ENCODE peak calls at places on chromosomes 3 and 15, in five cellular contexts. E, G, D, W and B are unnamed samples.

GRCh38 chr3:141335531-141336042 is 32.7 kb upstream of the ZBTB38 start:
- DNase-seq in E (no peak), D (no peak), W (no peak), G (no peak), B (no peak)

GRCh38 chr3:178479446-178479845 is 56.8 kb upstream of the KCNMB2 start:
- DNase-seq in D (no peak), E (no peak), G (no peak), W (no peak), B (no peak)

GRCh38 chr15:92205255-92205739 is 188.4 kb upstream of the ST8SIA2 start:
- DNase-seq in G (no peak), W (no peak), E (no peak), D (no peak), B (no peak)

GRCh38 chr15:39273805-39274411 is 307.0 kb upstream of the THBS1 start:
- DNase-seq in D (no peak), W (peak; percentile 46), G (no peak), E (no peak), B (no peak)

GRCh38 chr15:99744142-99744541 is 10.9 kb upstream of the LYSMD4 start:
- DNase-seq in E (no peak), G (no peak), W (no peak), D (no peak), B (no peak)

GRCh38 chr15:33402640-33403039 is 91.9 kb downstream of the RYR3 start:
- DNase-seq in D (no peak), W (no peak), E (no peak), G (no peak), B (no peak)

GRCh38 chr3:52291508-52292181 is 4.0 kb downstream of the GLYCTK start:
- DNase-seq in W (no peak), G (no peak), D (no peak), E (peak; percentile 55), B (peak; percentile 53)

GRCh38 chr3:141846050-141846433 is 30.4 kb upstream of the ATP1B3 start:
- DNase-seq in G (no peak), E (no peak), W (no peak), D (no peak), B (no peak)

GRCh38 chr15:67083135-67083766 is 17.8 kb downstream of the SMAD3 start:
- DNase-seq in G (no peak), E (no peak), W (no peak), D (no peak), B (no peak)

GRCh38 chr3:183265157-183265642 is 12.1 kb downstream of the B3GNT5 start:
- DNase-seq in G (no peak), W (peak; percentile 77), E (no peak), D (no peak), B (peak; percentile 63)

GRCh38 chr3:53680026-53680425 is 166.2 kb downstream of the CHDH start:
- DNase-seq in G (peak; percentile 33), W (peak; percentile 48), D (peak; percentile 58), E (no peak), B (no peak)

GRCh38 chr3:196947136-196947859 is 5.0 kb upstream of the NCBP2 start:
- DNase-seq in E (no peak), G (no peak), D (no peak), W (no peak), B (no peak)

GRCh38 chr15:63089260-63090043 is 32.2 kb upstream of the LACTB start:
- DNase-seq in D (peak; percentile 77), E (no peak), G (peak; percentile 20), W (peak; percentile 92), B (no peak)

GRCh38 chr15:77826006-77826695 is 193.4 kb upstream of the LINGO1 start:
- DNase-seq in D (peak; percentile 44), W (no peak), E (peak; percentile 51), G (no peak), B (no peak)

GRCh38 chr3:189108032-189108431 is 63.7 kb upstream of the TPRG1 start:
- DNase-seq in G (no peak), E (no peak), D (no peak), W (peak; percentile 18), B (no peak)

GRCh38 chr3:36868614-36869436 is 76.0 kb downstream of the TRANK1 start:
- DNase-seq in G (peak; percentile 69), E (no peak), W (peak; percentile 75), D (no peak), B (peak; percentile 57)

GRCh38 chr3:128996741-128997140 is 2.9 kb upstream of the CFAP92 start:
- DNase-seq in G (no peak), E (no peak), D (no peak), W (no peak), B (no peak)
- H3K27me3 ChIP-seq in G (peaks cover 55% of the 10 kb centered on the region), E (peaks cover 7% of the 10 kb centered on the region), D (peaks cover 20% of the 10 kb centered on the region), W (peaks cover 80% of the 10 kb centered on the region), B (peaks cover 22% of the 10 kb centered on the region)

GRCh38 chr3:40096561-40097506 is 212.7 kb upstream of the EIF1B start:
- DNase-seq in G (no peak), E (no peak), D (no peak), W (no peak), B (no peak)

GRCh38 chr3:40102182-40102581 is 207.3 kb upstream of the EIF1B start:
- DNase-seq in D (no peak), G (no peak), E (no peak), W (no peak), B (no peak)

GRCh38 chr3:40099875-40100274 is 209.6 kb upstream of the EIF1B start:
- DNase-seq in W (no peak), D (no peak), G (no peak), E (no peak), B (no peak)

DNA sequence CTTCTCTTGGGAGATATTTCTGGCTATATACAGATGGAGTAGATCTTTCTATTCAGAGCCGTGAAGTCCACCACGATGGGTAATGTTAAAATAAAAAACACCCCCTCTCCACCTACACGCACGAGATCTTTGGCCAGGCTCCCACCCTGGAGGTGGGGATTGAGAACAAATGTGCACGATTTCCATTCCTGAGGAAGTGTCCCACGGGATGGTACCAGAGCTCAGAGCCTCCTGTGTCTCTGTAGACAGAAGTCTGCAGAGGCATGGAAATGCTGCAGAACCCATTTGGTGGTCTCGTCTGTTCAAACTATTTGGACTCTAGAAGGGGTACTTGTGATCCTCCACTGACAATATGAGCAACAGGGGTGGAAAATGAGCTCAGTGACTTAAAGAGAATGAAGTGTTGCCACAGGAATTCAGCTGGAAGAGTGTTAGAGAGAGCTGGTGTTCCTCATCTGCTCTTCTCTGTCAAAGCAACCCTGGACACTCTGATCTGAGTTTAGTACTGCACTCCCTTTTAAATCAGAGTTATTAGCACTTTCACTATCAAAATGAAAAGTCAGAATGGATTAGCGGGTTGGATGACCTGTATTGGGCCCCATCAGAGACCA is 211.9 kb upstream of the EIF1B start:
- DNase-seq in D (no peak), E (no peak), W (no peak), G (no peak), B (no peak)
- H3K4me3 ChIP-seq in D (no peak overlapping the region), E (no peak overlapping the region), W (no peak overlapping the region), G (no peak overlapping the region), B (no peak overlapping the region)

DNA sequence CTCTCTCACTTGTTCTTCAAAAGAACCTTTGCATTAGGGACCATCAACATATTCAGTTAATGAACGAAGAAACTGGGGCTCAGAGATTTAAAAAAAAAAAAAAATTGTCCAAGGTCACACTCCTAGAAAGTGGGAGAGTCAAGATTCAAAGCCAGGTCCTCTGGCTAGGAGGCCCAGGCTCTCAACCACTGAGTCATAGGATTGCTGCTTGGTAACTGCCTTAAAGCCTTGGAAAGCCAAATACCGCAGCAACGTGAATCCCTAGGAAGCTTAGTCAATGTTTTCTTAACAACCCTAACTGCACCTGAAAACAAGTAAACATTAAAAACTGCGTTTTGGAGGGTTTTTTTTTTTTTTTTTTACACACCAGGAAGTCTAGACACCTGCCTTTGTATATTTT is 156.8 kb downstream of the WNT5A start:
- DNase-seq in W (peak; percentile 84), E (no peak), G (no peak), D (no peak), B (no peak)
- H3K4me1 ChIP-seq in W (no peaks in the 10 kb centered on the region), E (no peaks in the 10 kb centered on the region), G (no peaks in the 10 kb centered on the region), D (no peaks in the 10 kb centered on the region), B (no peaks in the 10 kb centered on the region)

GRCh38 chr3:11212301-11212613 is 58.0 kb downstream of the HRH1 start:
- DNase-seq in E (no peak), W (no peak), G (no peak), D (no peak), B (no peak)

GRCh38 chr3:11213810-11214450 is 58.3 kb upstream of the ATG7 start:
- DNase-seq in G (no peak), E (no peak), D (no peak), W (no peak), B (no peak)

GRCh38 chr3:11211531-11212300 is 57.4 kb downstream of the HRH1 start:
- DNase-seq in W (peak; percentile 71), D (no peak), E (no peak), G (no peak), B (no peak)

GRCh38 chr3:11214451-11214987 is 57.7 kb upstream of the ATG7 start:
- DNase-seq in G (no peak), W (no peak), E (no peak), D (no peak), B (no peak)

GRCh38 chr3:11212784-11213183 is 58.5 kb downstream of the HRH1 start:
- DNase-seq in E (no peak), G (no peak), D (no peak), W (no peak), B (no peak)
- H3K27me3 ChIP-seq in E (no peaks in the 10 kb centered on the region), G (no peaks in the 10 kb centered on the region), D (no peaks in the 10 kb centered on the region), W (no peaks in the 10 kb centered on the region), B (peaks cover 2% of the 10 kb centered on the region)

DNA sequence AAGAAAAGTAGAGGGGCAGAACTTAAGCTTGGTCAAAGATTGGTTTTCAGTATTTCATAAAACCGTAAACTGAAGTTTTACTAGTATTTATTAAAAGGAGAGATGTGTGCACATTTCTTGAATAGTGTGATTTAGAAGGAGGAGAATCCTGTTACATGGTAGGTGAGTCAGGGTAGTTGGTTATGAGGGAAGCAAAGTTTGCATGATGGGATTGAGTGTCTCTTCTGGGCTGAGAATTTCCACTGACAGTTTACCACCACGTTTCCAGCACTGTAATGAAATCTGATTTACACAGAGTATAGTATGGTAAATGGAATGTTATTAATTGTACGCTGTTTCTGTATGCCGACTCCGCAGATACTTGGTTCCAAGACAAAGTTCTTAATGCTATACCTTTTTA is 1.6 kb downstream of the NECTIN3 start:
- DNase-seq in G (no peak), D (no peak), E (no peak), W (peak; percentile 21), B (no peak)
- H3K4me3 ChIP-seq in G (peak overlapping the region; percentile 88), D (peak overlapping the region; percentile 91), E (peak overlapping the region; percentile 82), W (peak overlapping the region; percentile 69), B (peak overlapping the region; percentile 77)